ENCODE peak calls at places on chromosomes 2 and 18, in four cellular contexts. Q, F, H and Y are unnamed samples. For H3K27me3, the result is how much of the 10 kb centered on the place peaks cover.

GRCh38 chr2:239239607-239240479 is 161.0 kb downstream of the HDAC4 start:
- DNase-seq in Q (peak), F (no peak), H (no peak), Y (peak)

GRCh38 chr18:62073882-62074281 is 113.0 kb downstream of the PIGN start:
- DNase-seq in Q (no peak), F (no peak), H (no peak), Y (no peak)

GRCh38 chr2:100983201-100983600 is 18.9 kb upstream of the RPL31 start:
- DNase-seq in Q (no peak), F (no peak), H (no peak), Y (no peak)

GRCh38 chr2:167833294-167833693 is 414.1 kb downstream of the STK39 start:
- DNase-seq in Q (no peak), F (no peak), H (no peak), Y (no peak)

GRCh38 chr2:70919672-70920366 is 15.9 kb upstream of the ATP6V1B1 start:
- DNase-seq in Q (peak), F (peak), H (peak), Y (peak)

GRCh38 chr2:40304340-40304739 is 147.6 kb downstream of the SLC8A1 start:
- DNase-seq in Q (no peak), F (no peak), H (no peak), Y (no peak)

GRCh38 chr18:13810950-13811485 is 12.9 kb upstream of the MC5R start:
- DNase-seq in Q (no peak), F (peak), H (no peak), Y (no peak)

GRCh38 chr2:27582129-27582694 is 630 bp upstream of the ZNF512 start:
- DNase-seq in Q (no peak), F (no peak), H (no peak), Y (no peak)

GRCh38 chr18:44945847-44946490 is 265.3 kb downstream of the SETBP1 start:
- DNase-seq in Q (no peak), F (no peak), H (no peak), Y (peak)

GRCh38 chr2:144511222-144511855 is 8.6 kb downstream of the ZEB2 start:
- DNase-seq in Q (no peak), F (no peak), H (no peak), Y (no peak)
- H3K27me3 ChIP-seq in Q (under half), F (half or more), H (under half), Y (under half)

GRCh38 chr2:232843860-232844259 is 26.2 kb upstream of the SNORC start:
- DNase-seq in Q (no peak), F (no peak), H (no peak), Y (no peak)
- TF ChIP-seq CTCF in Q (peak), F (no peak), H (no peak), Y (no peak)

GRCh38 chr2:45009928-45010705 is 865 bp upstream of the SIX2 start:
- DNase-seq in Q (no peak), F (peak), H (peak), Y (peak)

GRCh38 chr2:45013229-45014015 is 4.2 kb upstream of the SIX2 start:
- DNase-seq in Q (no peak), F (no peak), H (no peak), Y (no peak)

GRCh38 chr2:45012733-45013132 is 3.5 kb upstream of the SIX2 start:
- DNase-seq in Q (no peak), F (no peak), H (no peak), Y (no peak)

GRCh38 chr2:45010706-45011036 is 1.4 kb upstream of the SIX2 start:
- DNase-seq in Q (no peak), F (no peak), H (no peak), Y (no peak)

GRCh38 chr2:45011621-45012602 is 2.7 kb upstream of the SIX2 start:
- DNase-seq in Q (no peak), F (no peak), H (no peak), Y (no peak)
- H3K27me3 ChIP-seq in Q (half or more), F (under half), H (under half), Y (half or more)

GRCh38 chr2:102103284-102103683 is 39.3 kb upstream of the IL1R1 start:
- DNase-seq in Q (no peak), F (no peak), H (no peak), Y (no peak)
- TF ChIP-seq CTCF in Q (no peak), F (no peak), H (no peak), Y (no peak)